ENCODE peak calls at places on chromosomes 12 and 14, in four cellular contexts. N is T1000; S is NCI-H146; A is stimulated activated CD8-positive, alpha-beta memory T cell treated with anti-CD3 and anti-CD28 coated beads, Interleukin-7, amount 100 ng/mL, for 48 hours. Q is an unnamed sample.

GRCh38 chr12:19093218-19093617 is 36.3 kb upstream of the PLEKHA5 start:
- DNase-seq in N (no peak), S (no peak), A (no peak), Q (no peak)

GRCh38 chr14:62307844-62308243 is 545.6 kb downstream of the SNAPC1 start:
- DNase-seq in N (no peak), S (no peak), A (no peak), Q (no peak)

GRCh38 chr14:73759183-73759713 is 45.1 kb upstream of the PNMA1 start:
- DNase-seq in N (no peak), S (peak), A (no peak), Q (peak)

GRCh38 chr12:69329669-69330428 is 18.3 kb upstream of the LYZ start:
- DNase-seq in N (no peak), S (no peak), A (no peak), Q (no peak)

GRCh38 chr12:121626853-121627623 is 708 bp downstream of the ORAI1 start:
- DNase-seq in N (no peak), S (peak), A (peak), Q (peak)

GRCh38 chr12:126512916-126513913 is 1448.0 kb downstream of the AACS start:
- DNase-seq in N (no peak), S (no peak), A (no peak), Q (no peak)

GRCh38 chr12:33825442-33825841 is 196.9 kb upstream of the ALG10 start:
- DNase-seq in N (peak), S (no peak), A (no peak), Q (no peak)

GRCh38 chr12:47819902-47820630 is at the start of gene HDAC7:
- DNase-seq in N (no peak), S (peak), A (no peak), Q (peak)

GRCh38 chr12:67161322-67161918 is 107.7 kb upstream of the CAND1 start:
- DNase-seq in N (no peak), S (peak), A (no peak), Q (peak)

GRCh38 chr14:99971929-99972747 is 93.1 kb upstream of the EVL start:
- DNase-seq in N (no peak), S (no peak), A (no peak), Q (peak)

GRCh38 chr12:38736821-38737220 is 168.6 kb downstream of the CPNE8 start:
- DNase-seq in N (no peak), S (no peak), A (no peak), Q (no peak)

GRCh38 chr12:95784886-95785285 is 5.7 kb downstream of the NTN4 start:
- DNase-seq in N (no peak), S (no peak), A (no peak), Q (no peak)

GRCh38 chr12:79127268-79127895 is 262.8 kb downstream of the SYT1 start:
- DNase-seq in N (no peak), S (no peak), A (no peak), Q (no peak)

GRCh38 chr12:22275847-22276246 is 58.7 kb downstream of the ST8SIA1 start:
- DNase-seq in N (peak), S (no peak), A (no peak), Q (no peak)

GRCh38 chr12:79524507-79525148 is 166.1 kb downstream of the PAWR start:
- DNase-seq in N (no peak), S (no peak), A (no peak), Q (no peak)

GRCh38 chr12:92078167-92079053 is 67.2 kb downstream of the BTG1 start:
- DNase-seq in N (peak), S (no peak), A (no peak), Q (no peak)

GRCh38 chr14:95948608-95949007 is 72.0 kb downstream of the TUNAR start:
- DNase-seq in N (no peak), S (no peak), A (no peak), Q (no peak)

GRCh38 chr12:56001446-56002100 is 4.5 kb downstream of the SUOX start:
- DNase-seq in N (no peak), S (no peak), A (no peak), Q (no peak)

GRCh38 chr14:58747181-58747580 is 109.4 kb downstream of the DACT1 start:
- DNase-seq in N (peak), S (no peak), A (no peak), Q (no peak)

GRCh38 chr14:61341275-61342210 is 20.2 kb downstream of the PRKCH start:
- DNase-seq in N (no peak), S (no peak), A (no peak), Q (peak)

GRCh38 chr14:93005838-93006237 is 82.9 kb downstream of the CHGA start:
- DNase-seq in N (no peak), S (no peak), A (no peak), Q (no peak)

GRCh38 chr12:118650586-118650960 is 274.2 kb downstream of the SUDS3 start:
- DNase-seq in N (no peak), S (no peak), A (no peak), Q (no peak)

GRCh38 chr14:35353409-35354172 is 51.0 kb downstream of the NFKBIA start:
- DNase-seq in N (no peak), S (no peak), A (no peak), Q (no peak)

GRCh38 chr12:83896416-83896815 is 1016.2 kb downstream of the SLC6A15 start:
- DNase-seq in N (no peak), S (no peak), A (no peak), Q (no peak)

GRCh38 chr12:114321524-114321923 is 84.4 kb downstream of the TBX5 start:
- DNase-seq in N (no peak), S (no peak), A (no peak), Q (no peak)